ENCODE peak calls at places on chromosomes 4 and X, in seven cellular contexts. E is IMR-90, D is H1, Y is mesendoderm, H is H9, S is mesenchymal stem cell, M is trophoblast cell. I is an unnamed sample.

GRCh38 chrX:53481816-53482485 is 47.8 kb upstream of the HSD17B10 start:
- DNase-seq in H (peak), E (peak), Y (peak), M (peak), D (no peak), S (peak), I (peak)

GRCh38 chrX:150429577-150429976 is 66.5 kb downstream of the MAMLD1 start:
- DNase-seq in Y (no peak), H (no peak), D (no peak), M (no peak), S (peak), E (peak), I (no peak)

GRCh38 chrX:153669174-153669890 is 4.3 kb downstream of the PNCK start:
- DNase-seq in S (no peak), E (no peak), Y (peak), M (no peak), D (no peak), H (peak), I (no peak)

GRCh38 chrX:120477453-120477852 is 8.4 kb upstream of the LAMP2 start:
- DNase-seq in H (no peak), D (no peak), S (no peak), E (no peak), M (no peak), Y (no peak), I (no peak)

GRCh38 chr4:8179074-8179473 is 20.0 kb upstream of the SH3TC1 start:
- DNase-seq in Y (no peak), E (no peak), D (no peak), M (no peak), H (no peak), S (no peak), I (no peak)

GRCh38 chr4:166460769-166461550 is 587.9 kb downstream of the TLL1 start:
- DNase-seq in E (no peak), S (no peak), D (no peak), M (no peak), H (no peak), Y (no peak), I (no peak)

GRCh38 chrX:25021132-25021498 is 5.3 kb upstream of the ARX start:
- DNase-seq in Y (no peak), S (no peak), D (no peak), H (no peak), M (no peak), E (no peak), I (no peak)

GRCh38 chrX:110341189-110342035 is 17.2 kb upstream of the RTL9 start:
- DNase-seq in S (peak), H (no peak), Y (peak), D (no peak), E (peak), M (no peak), I (no peak)

GRCh38 chr4:127832585-127832984 is 48.1 kb upstream of the PLK4 start:
- DNase-seq in Y (no peak), H (no peak), E (no peak), D (no peak), M (no peak), S (no peak), I (no peak)

GRCh38 chrX:31353095-31353494 is 281.3 kb upstream of the FTHL17 start:
- DNase-seq in M (peak), S (peak), H (no peak), D (no peak), E (peak), Y (peak), I (no peak)

GRCh38 chr4:8228319-8229250 is 29.5 kb downstream of the SH3TC1 start:
- DNase-seq in D (no peak), H (no peak), M (no peak), Y (peak), S (peak), E (peak), I (no peak)

GRCh38 chr4:3418029-3418762 is 23.6 kb upstream of the HGFAC start:
- DNase-seq in S (no peak), M (no peak), Y (peak), D (no peak), E (no peak), H (no peak), I (no peak)

GRCh38 chrX:124035657-124036056 is 74.2 kb downstream of the STAG2 start:
- DNase-seq in H (no peak), M (no peak), S (no peak), E (no peak), Y (no peak), D (no peak), I (no peak)

GRCh38 chr4:1199556-1200331 is 27.4 kb upstream of the SPON2 start:
- DNase-seq in Y (no peak), M (no peak), S (no peak), H (peak), D (no peak), E (no peak), I (no peak)

GRCh38 chr4:164012396-164013027 is 518.0 kb downstream of the TMA16 start:
- DNase-seq in D (peak), S (peak), E (no peak), Y (peak), M (peak), H (peak), I (peak)

GRCh38 chr4:184420402-184420801 is 53.9 kb downstream of the IRF2 start:
- DNase-seq in M (no peak), S (no peak), Y (no peak), H (no peak), E (no peak), D (no peak), I (no peak)

GRCh38 chr4:81081156-81081555 is 50.6 kb downstream of the BMP3 start:
- DNase-seq in S (no peak), M (no peak), H (no peak), Y (no peak), E (no peak), D (no peak), I (no peak)

GRCh38 chrX:8783100-8784098 is 17.8 kb downstream of the FAM9A start:
- DNase-seq in M (no peak), S (no peak), H (peak), D (peak), Y (peak), E (peak), I (no peak)

GRCh38 chr4:2472187-2472586 is 3.3 kb downstream of the RNF4 start:
- DNase-seq in M (no peak), Y (no peak), S (peak), D (no peak), H (no peak), E (peak), I (no peak)

GRCh38 chr4:24266014-24266413 is 318.3 kb downstream of the DHX15 start:
- DNase-seq in M (no peak), D (no peak), H (no peak), E (no peak), S (no peak), Y (no peak), I (no peak)

GRCh38 chr4:149885896-149886295 is 70.3 kb upstream of the IQCM start:
- DNase-seq in D (no peak), M (no peak), S (peak), Y (no peak), E (peak), H (no peak), I (no peak)

GRCh38 chrX:9907645-9908387 is 59.3 kb upstream of the CLDN34 start:
- DNase-seq in E (peak), H (no peak), M (no peak), D (no peak), S (peak), Y (no peak), I (no peak)

GRCh38 chr4:125826801-125827200 is 512.0 kb downstream of the FAT4 start:
- DNase-seq in Y (no peak), H (no peak), S (no peak), E (peak), M (no peak), D (no peak), I (no peak)

GRCh38 chrX:51144828-51145442 is 187.7 kb upstream of the NUDT10 start:
- DNase-seq in E (peak), H (peak), S (peak), M (peak), D (peak), Y (peak), I (peak)

GRCh38 chrX:685120-686032 is 54.8 kb downstream of the SHOX start:
- DNase-seq in Y (no peak), M (no peak), D (no peak), S (no peak), H (no peak), E (no peak), I (no peak)

GRCh38 chr4:6641971-6642320 is 1.5 kb downstream of the MRFAP1 start:
- DNase-seq in D (no peak), Y (no peak), M (no peak), E (peak), S (no peak), H (no peak), I (no peak)

GRCh38 chrX:50081282-50081955 is 119.4 kb downstream of the AKAP4 start:
- DNase-seq in Y (peak), S (peak), D (no peak), E (peak), M (peak), H (peak), I (no peak)

GRCh38 chrX:39261446-39262147 is 460.3 kb downstream of the MID1IP1 start:
- DNase-seq in Y (peak), M (no peak), H (no peak), D (no peak), S (peak), E (no peak), I (peak)

GRCh38 chrX:152652060-152652459 is 14.4 kb downstream of the GABRQ start:
- DNase-seq in M (no peak), H (no peak), S (no peak), E (no peak), D (no peak), Y (no peak), I (no peak)

GRCh38 chrX:84469226-84469625 is 33.0 kb downstream of the HDX start:
- DNase-seq in Y (no peak), S (peak), D (no peak), E (peak), H (no peak), M (no peak), I (no peak)

GRCh38 chr4:170011921-170012628 is 14.1 kb downstream of the MFAP3L start:
- DNase-seq in Y (no peak), S (no peak), H (no peak), E (no peak), M (no peak), D (no peak), I (no peak)

GRCh38 chrX:107135076-107135964 is 16.7 kb upstream of the RBM41 start:
- DNase-seq in E (peak), S (peak), Y (no peak), M (no peak), H (no peak), D (no peak), I (no peak)

GRCh38 chr4:46081674-46082073 is 42.2 kb downstream of the GABRG1 start:
- DNase-seq in M (no peak), H (no peak), S (no peak), D (no peak), E (no peak), Y (no peak), I (no peak)

GRCh38 chrX:102746134-102746584 is 25.6 kb downstream of the GPRASP3 start:
- DNase-seq in M (no peak), S (peak), Y (peak), H (peak), D (no peak), E (no peak), I (no peak)

GRCh38 chr4:89995006-89995405 is 100.4 kb downstream of the MMRN1 start:
- DNase-seq in S (no peak), H (no peak), M (no peak), Y (peak), E (no peak), D (no peak), I (no peak)

GRCh38 chrX:12497832-12498591 is 293.2 kb upstream of the PRPS2 start:
- DNase-seq in Y (peak), S (no peak), H (peak), M (no peak), E (no peak), D (no peak), I (peak)
- H2BK5ac ChIP-seq in Y (no peak), S (no peak), H (no peak), M (no peak), E (no peak), D (no peak), I (no peak)

GRCh38 chr4:87654487-87655044 is 4.5 kb downstream of the DMP1 start:
- DNase-seq in H (no peak), S (no peak), E (no peak), D (no peak), M (no peak), Y (peak), I (no peak)

GRCh38 chr4:87651941-87652340 is 1.9 kb downstream of the DMP1 start:
- DNase-seq in Y (no peak), D (no peak), H (no peak), E (no peak), M (no peak), S (no peak), I (no peak)

GRCh38 chr4:87649980-87650379 is at the start of gene DMP1:
- DNase-seq in E (no peak), M (no peak), S (no peak), H (no peak), Y (no peak), D (no peak), I (no peak)

GRCh38 chr4:87650938-87651337 is 858 bp downstream of the DMP1 start:
- DNase-seq in Y (no peak), S (no peak), M (no peak), H (no peak), D (no peak), E (no peak), I (no peak)
- H2BK5ac ChIP-seq in Y (no peak), S (no peak), M (no peak), H (no peak), D (no peak), E (no peak), I (no peak)

GRCh38 chr4:101977096-101977495 is 186.6 kb downstream of the BANK1 start:
- DNase-seq in S (peak), D (no peak), E (peak), M (peak), Y (peak), H (no peak), I (no peak)
- H2BK5ac ChIP-seq in S (no peak), D (no peak), E (no peak), M (no peak), Y (no peak), H (no peak), I (no peak)

DNA sequence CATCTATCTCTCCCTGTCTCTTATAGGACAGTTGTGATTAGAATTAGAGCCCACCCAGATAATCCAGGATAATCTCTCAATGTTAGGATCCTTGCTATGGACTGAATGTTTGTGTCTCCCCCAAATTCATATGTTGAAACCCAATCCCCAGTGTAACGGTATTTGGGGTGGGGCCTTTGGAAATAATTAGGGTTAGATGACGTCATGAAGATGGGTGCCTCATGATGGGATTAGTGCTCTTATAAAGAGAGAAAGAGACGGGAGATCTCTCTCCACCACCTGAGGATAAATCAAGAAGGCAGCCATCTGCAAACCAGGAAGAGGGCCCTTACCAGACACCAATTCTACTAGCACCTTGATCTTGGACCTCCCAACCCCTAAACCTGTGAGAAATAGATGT is 33.7 kb upstream of the SHISA3 start:
- DNase-seq in D (no peak), E (no peak), Y (no peak), M (no peak), H (no peak), S (no peak), I (no peak)
- H2BK5ac ChIP-seq in D (no peak), E (peak), Y (no peak), M (no peak), H (no peak), S (no peak), I (no peak)

DNA sequence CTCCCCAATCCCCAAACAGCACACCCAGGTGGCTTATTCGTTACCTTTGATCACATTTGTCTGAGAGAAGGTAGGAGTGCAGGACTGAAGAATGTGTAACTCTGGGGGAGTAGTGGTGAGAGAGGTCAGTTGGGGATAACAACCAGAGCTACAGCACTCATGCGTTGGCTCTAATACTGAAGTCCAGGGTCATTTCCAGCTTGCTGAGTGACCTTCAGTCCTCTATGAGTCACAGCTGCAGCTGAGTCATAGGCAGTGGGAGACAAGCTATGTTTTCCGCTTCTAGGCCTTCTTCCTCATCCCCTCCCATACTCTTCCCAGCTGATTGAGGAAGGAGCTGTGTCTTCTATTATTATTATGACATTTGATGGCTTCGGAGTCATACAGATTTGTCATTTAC is 31.6 kb upstream of the CT47C1 start:
- DNase-seq in E (peak), D (no peak), M (no peak), Y (peak), S (peak), H (no peak), I (no peak)
- H2BK5ac ChIP-seq in E (no peak), D (no peak), M (no peak), Y (no peak), S (no peak), H (no peak), I (no peak)

DNA sequence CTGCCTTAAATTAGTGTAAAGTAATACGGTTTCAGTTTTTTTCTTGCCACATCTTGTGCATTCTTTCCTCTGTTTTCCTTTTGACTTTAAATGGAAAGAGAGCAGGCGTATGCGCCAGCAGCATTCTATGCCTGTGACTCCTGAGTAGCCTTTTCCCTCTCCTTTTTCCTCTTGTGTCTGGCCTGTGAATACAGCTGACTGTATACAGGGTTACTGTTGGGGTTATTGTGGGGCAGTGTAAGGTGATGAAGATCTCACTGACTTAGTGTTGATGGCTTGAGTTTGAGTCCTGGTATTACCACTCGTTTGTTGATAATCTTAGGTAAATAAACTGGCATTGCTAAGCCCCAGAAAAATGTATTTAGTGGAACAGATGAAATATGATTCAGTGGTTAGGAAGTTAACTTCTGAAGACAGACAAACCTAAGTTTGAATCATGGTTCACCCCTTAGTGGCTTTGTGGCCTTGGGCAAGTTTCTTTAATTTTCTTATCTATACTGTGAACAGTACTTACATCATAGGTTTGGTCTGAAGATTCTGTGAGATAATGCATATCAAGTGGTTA is 105.1 kb downstream of the FNIP2 start:
- DNase-seq in M (peak), E (peak), D (no peak), H (no peak), Y (peak), S (peak), I (no peak)
- H2BK5ac ChIP-seq in M (no peak), E (peak), D (no peak), H (no peak), Y (no peak), S (no peak), I (no peak)